ENCODE peak calls at places on chromosomes 16 and 17, in seven cellular contexts. N, R, B, S, X, Y and P are unnamed samples.

GRCh38 chr17:75827291-75828050 is 16.7 kb downstream of the UNC13D start:
- DNase-seq in X (peak), S (peak), R (peak), N (peak), B (peak), Y (peak), P (peak)

GRCh38 chr16:12260647-12261262 is 284.2 kb downstream of the SNX29 start:
- DNase-seq in X (peak), Y (no peak), B (no peak), S (peak), N (peak), R (peak), P (no peak)

GRCh38 chr17:16491131-16491702 is 776 bp downstream of the LRRC75A start:
- DNase-seq in N (no peak), R (no peak), S (peak), X (no peak), B (no peak), Y (no peak), P (no peak)

GRCh38 chr16:82755570-82756282 is 129.0 kb downstream of the CDH13 start:
- DNase-seq in S (no peak), N (no peak), X (peak), Y (no peak), R (no peak), B (no peak), P (no peak)

GRCh38 chr16:46961373-46962353 is 11.8 kb downstream of the DNAJA2 start:
- DNase-seq in B (no peak), X (no peak), N (no peak), S (no peak), R (peak), Y (no peak), P (no peak)

GRCh38 chr17:67993153-67993997 is 2.9 kb downstream of the C17orf58 start:
- DNase-seq in Y (peak), R (peak), N (peak), X (peak), S (peak), B (no peak), P (peak)

GRCh38 chr17:74412581-74412980 is 19.3 kb upstream of the GPRC5C start:
- DNase-seq in R (no peak), Y (no peak), B (no peak), S (no peak), N (no peak), X (no peak), P (no peak)

GRCh38 chr17:51702963-51703362 is 442.6 kb downstream of the UTP18 start:
- DNase-seq in S (no peak), X (no peak), Y (no peak), B (no peak), N (no peak), R (no peak), P (no peak)

GRCh38 chr17:58447039-58447975 is 30.0 kb upstream of the RNF43 start:
- DNase-seq in X (peak), R (peak), B (peak), S (peak), N (peak), Y (peak), P (peak)

GRCh38 chr17:68540981-68541380 is 28.8 kb downstream of the PRKAR1A start:
- DNase-seq in B (no peak), X (no peak), R (no peak), N (no peak), Y (no peak), S (no peak), P (no peak)

GRCh38 chr16:86511317-86512161 is 1.2 kb downstream of the FOXF1 start:
- DNase-seq in Y (no peak), N (peak), R (peak), B (no peak), S (peak), X (peak), P (peak)

GRCh38 chr17:63519972-63520882 is 2.9 kb upstream of the KCNH6 start:
- DNase-seq in X (no peak), R (no peak), B (no peak), Y (no peak), N (no peak), S (no peak), P (no peak)

GRCh38 chr17:607341-608060 is 107.1 kb downstream of the VPS53 start:
- DNase-seq in S (no peak), Y (no peak), X (no peak), B (no peak), R (peak), N (peak), P (no peak)

GRCh38 chr17:21418446-21419298 is 42.5 kb downstream of the KCNJ12 start:
- DNase-seq in S (no peak), X (no peak), B (no peak), R (no peak), N (no peak), Y (no peak), P (no peak)

GRCh38 chr17:16255481-16255901 is 38.5 kb downstream of the PIGL start:
- DNase-seq in N (no peak), Y (no peak), S (peak), R (peak), X (peak), B (peak), P (peak)

GRCh38 chr17:6047966-6048365 is 22.2 kb upstream of the WSCD1 start:
- DNase-seq in R (no peak), N (peak), S (no peak), X (no peak), Y (no peak), B (no peak), P (no peak)

GRCh38 chr17:73231363-73231762 is 30.3 kb downstream of the CPSF4L start:
- DNase-seq in B (no peak), S (no peak), Y (no peak), N (peak), X (peak), R (peak), P (no peak)

DNA sequence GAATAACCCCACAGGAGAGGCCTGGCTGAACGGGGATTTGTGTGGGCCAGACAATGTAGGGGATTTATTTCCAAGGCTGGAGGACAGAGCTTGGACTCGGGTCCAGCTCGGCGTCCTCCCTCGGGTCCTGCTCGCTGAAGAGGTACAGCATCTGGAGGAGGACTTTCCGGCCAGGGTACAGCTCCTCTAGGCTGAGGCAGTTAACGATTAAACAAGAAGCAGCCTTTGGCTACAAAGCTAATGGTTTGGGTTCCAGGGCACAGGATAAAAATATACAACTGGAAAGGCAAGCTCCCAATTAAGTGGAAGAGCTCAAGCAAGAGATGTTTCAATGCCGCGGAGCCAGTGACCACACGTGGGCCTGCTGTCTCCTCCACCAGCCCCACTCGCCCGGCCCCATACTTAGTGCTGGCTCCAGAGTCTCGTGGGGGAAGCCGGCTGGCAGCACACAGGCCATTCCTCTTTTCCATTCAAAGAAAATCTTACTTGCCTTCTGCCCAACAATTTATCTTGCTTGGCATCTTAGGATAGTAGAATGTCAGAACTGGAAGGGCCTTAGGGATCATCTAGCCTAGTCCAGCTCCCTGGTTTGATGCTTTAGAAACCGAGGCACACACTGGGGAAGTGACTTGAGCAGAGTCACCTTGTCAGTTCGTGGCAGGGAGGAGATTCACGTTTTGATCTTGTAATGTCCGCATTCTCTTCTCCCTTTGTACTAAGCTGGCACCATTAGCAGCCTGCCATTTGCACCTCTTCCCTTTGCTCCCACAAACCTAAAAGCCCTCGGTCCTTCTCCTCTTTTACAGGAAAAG is 85.9 kb upstream of the TBX2 start:
- DNase-seq in X (no peak), N (no peak), B (no peak), Y (no peak), S (no peak), R (no peak), P (no peak)
- H2AK5ac ChIP-seq in X (no peak), N (no peak), B (no peak), Y (no peak), S (no peak), R (peak), P (no peak)

DNA sequence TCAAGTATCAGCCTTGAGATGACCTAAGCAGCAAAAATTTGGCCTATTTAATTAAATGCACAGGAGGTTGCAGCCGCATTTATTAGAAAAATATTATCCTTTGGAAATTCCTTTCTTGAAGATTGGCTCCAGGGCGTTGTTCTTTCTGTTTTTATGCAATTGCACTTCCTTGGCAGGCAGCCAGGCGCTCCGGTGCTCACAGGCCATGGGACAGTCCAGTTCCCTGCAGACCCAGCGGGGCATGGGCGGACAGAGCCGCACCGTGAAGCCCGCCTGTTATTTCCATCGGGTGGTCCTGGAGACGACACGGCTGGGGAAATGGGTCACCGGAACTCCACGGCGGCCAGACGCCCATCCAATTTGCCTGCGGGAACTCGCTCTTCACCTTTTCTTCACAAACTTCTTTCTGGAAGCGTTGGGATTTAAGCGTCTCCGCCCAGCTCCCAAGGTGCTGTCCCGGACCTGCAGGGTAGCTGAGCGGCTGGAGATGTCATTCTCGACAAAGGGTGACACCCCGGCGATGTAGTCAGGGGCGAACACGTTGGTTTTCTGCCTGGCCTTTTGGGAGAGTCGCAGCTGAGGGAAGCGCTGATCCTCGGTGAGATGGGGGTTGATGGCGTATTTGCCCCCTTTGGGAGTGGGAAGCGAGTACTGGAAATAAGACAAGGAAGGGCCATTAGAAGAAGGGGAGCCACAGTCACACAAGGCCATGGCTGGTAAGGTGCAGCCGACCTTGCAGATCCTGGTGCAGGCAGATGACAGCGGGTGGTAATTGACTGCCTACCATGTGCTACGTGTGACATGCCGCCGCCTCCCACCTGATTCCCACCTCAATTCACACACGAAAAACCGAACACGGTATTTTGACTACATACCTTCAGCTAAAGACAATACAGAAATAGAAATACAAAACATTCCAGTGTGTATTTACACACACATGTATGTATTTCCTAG is 12.5 kb downstream of the NOB1 start:
- DNase-seq in X (no peak), R (peak), B (no peak), Y (peak), S (no peak), N (peak), P (no peak)
- H2AK5ac ChIP-seq in X (no peak), R (no peak), B (no peak), Y (no peak), S (no peak), N (no peak), P (no peak)

GRCh38 chr17:79341816-79342215 is 267.2 kb downstream of the ENGASE start:
- DNase-seq in S (no peak), X (no peak), Y (no peak), N (no peak), B (no peak), R (no peak), P (no peak)
- H2AK5ac ChIP-seq in S (no peak), X (no peak), Y (no peak), N (no peak), B (no peak), R (no peak), P (no peak)

GRCh38 chr16:1661826-1662225 is 16.3 kb upstream of the JPT2 start:
- DNase-seq in S (no peak), R (no peak), Y (no peak), N (no peak), X (no peak), B (no peak), P (no peak)
- H2AK5ac ChIP-seq in S (no peak), R (no peak), Y (no peak), N (no peak), X (no peak), B (no peak), P (no peak)

GRCh38 chr17:59712856-59713255 is 5.4 kb downstream of the VMP1 start:
- DNase-seq in N (no peak), B (no peak), X (no peak), R (no peak), Y (no peak), S (no peak), P (no peak)
- H2AK5ac ChIP-seq in N (no peak), B (no peak), X (no peak), R (no peak), Y (no peak), S (no peak), P (no peak)

DNA sequence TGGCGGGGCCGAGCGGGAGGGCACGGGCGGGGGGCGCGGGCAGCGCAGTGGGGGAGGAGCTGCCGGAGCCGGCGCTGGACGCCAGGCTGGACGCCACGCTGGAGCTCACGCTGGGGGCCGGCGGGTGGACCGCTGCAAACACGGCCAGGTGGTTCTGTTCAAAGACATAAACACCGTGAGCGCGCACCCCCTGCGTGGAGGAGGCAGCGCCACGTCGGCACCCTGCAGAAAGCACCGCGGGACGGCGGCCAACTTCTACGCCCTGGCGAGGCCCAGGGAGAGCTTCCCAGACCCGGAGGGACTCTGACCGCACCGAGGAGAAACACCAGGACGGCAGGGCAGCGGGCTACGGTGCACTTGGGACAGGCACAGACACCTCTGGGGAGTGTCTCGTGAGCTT is 29.3 kb downstream of the UNKL start:
- DNase-seq in Y (no peak), R (no peak), X (no peak), S (no peak), B (no peak), N (no peak), P (no peak)
- H2AK5ac ChIP-seq in Y (no peak), R (no peak), X (no peak), S (no peak), B (no peak), N (no peak), P (no peak)

DNA sequence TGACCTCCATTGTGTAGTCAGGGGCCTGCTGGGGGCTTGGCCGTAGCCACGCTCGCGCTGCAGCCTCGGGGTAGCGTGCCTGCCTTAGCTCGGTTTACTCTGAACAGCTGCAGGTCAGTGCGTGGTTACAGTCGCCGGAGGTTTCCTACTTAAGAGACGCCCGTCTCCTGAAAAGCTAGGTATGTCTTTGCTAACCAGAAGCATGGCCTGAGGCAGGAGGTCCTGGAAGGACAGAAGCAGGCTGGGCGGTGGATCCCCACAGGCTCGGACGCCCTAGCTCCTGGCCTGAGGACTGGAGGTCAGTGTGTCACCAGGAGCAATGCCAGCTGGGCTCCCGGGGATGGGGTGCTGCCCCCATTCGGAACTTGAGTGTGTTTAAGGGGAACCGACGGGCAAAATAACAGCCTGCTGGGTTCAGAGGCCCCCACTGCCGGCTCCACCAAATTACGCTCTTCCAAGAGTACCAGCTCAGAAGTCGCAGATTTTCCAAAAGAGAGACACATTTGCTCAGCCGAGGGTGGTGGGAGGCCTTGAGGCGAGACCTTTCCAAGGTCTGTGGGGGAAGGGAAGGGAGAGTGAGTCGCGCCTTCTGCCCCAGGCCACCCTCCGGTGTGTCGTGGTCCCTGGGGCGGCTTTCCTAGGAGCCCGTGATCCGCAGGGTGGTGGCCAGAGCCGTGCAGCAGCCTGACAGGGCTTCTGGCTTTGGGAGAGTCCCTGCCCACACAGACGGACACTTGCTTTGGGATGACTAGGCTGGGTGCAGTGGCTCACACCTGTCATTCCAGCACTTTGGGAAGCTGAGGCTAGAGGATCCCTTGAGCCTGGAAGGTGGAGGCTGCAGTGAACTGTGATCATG is 3.9 kb upstream of the GNG13 start:
- DNase-seq in N (no peak), Y (peak), R (no peak), S (no peak), B (no peak), X (no peak), P (no peak)
- H2AK5ac ChIP-seq in N (no peak), Y (no peak), R (no peak), S (no peak), B (no peak), X (no peak), P (no peak)

GRCh38 chr17:78677303-78678219 is 100.4 kb upstream of the DNAH17 start:
- DNase-seq in N (peak), S (no peak), R (no peak), B (no peak), X (no peak), Y (no peak), P (no peak)

GRCh38 chr17:78679495-78680395 is 102.3 kb downstream of the CYTH1 start:
- DNase-seq in X (no peak), N (peak), S (no peak), R (no peak), B (no peak), Y (peak), P (no peak)

GRCh38 chr17:78678711-78679110 is 101.5 kb upstream of the DNAH17 start:
- DNase-seq in R (no peak), Y (no peak), X (no peak), N (no peak), S (no peak), B (no peak), P (no peak)

GRCh38 chr17:78676415-78677302 is 99.5 kb upstream of the DNAH17 start:
- DNase-seq in B (no peak), R (no peak), X (no peak), Y (no peak), S (no peak), N (no peak), P (no peak)

DNA sequence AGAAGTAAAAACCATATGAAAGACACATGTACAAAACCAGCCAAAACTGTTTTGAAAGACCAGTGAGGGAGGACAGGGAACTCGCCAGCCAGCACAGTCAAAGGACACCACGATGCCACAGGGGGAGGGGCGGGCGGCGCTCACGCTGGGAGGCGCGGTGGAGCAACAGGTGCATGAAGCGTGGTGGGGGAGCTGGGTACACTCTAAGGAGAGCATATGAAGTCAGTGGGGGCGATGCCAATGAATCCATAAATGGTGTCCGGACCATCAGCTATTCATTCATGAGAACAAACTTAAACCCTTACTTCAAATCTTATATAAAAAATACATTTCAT is 101.0 kb upstream of the DNAH17 start:
- DNase-seq in Y (no peak), B (no peak), X (no peak), R (no peak), S (no peak), N (no peak), P (no peak)
- H2AK5ac ChIP-seq in Y (no peak), B (no peak), X (no peak), R (no peak), S (no peak), N (no peak), P (no peak)

GRCh38 chr17:82703036-82703745 is 4.7 kb upstream of the RAB40B start:
- DNase-seq in N (no peak), B (no peak), R (no peak), S (no peak), Y (no peak), X (no peak), P (no peak)
- H2AK5ac ChIP-seq in N (no peak), B (no peak), R (no peak), S (no peak), Y (no peak), X (no peak), P (peak)

GRCh38 chr17:40247926-40248495 is 28.9 kb downstream of the WIPF2 start:
- DNase-seq in X (no peak), R (no peak), S (no peak), B (no peak), N (no peak), Y (no peak), P (no peak)
- H2AK5ac ChIP-seq in X (no peak), R (no peak), S (no peak), B (no peak), N (no peak), Y (no peak), P (no peak)